ENCODE peak calls at places on chromosome 20, in eight cellular contexts. One of them, this sample, is unnamed.

GRCh38 chr20:31870703-31871601 is 518 bp downstream of the TTLL9 start:
- DNase-seq in stimulated activated CD4-positive, alpha-beta T cell treated with anti-CD3 and anti-CD28 coated beads, Interleukin-2, amount 100 ng/mL, for 48 hours: no peak
- DNase-seq in AG10803: no peak
- DNase-seq in HCEC 1CT: no peak
- DNase-seq in tibial nerve: no peak
- DNase-seq in GM13976: peak
- DNase-seq in T1000: no peak
- DNase-seq in GM23248: peak
- DNase-seq in this sample: no peak

GRCh38 chr20:38165089-38165965 is at the start of gene TGM2:
- DNase-seq in T1000: peak
- DNase-seq in AG10803: peak
- DNase-seq in GM13976: peak
- DNase-seq in tibial nerve: no peak
- DNase-seq in stimulated activated CD4-positive, alpha-beta T cell treated with anti-CD3 and anti-CD28 coated beads, Interleukin-2, amount 100 ng/mL, for 48 hours: peak
- DNase-seq in HCEC 1CT: peak
- DNase-seq in GM23248: peak
- DNase-seq in this sample: peak

GRCh38 chr20:51428451-51429143 is 113.9 kb downstream of the NFATC2 start:
- DNase-seq in tibial nerve: no peak
- DNase-seq in GM23248: peak
- DNase-seq in HCEC 1CT: no peak
- DNase-seq in AG10803: peak
- DNase-seq in GM13976: no peak
- DNase-seq in stimulated activated CD4-positive, alpha-beta T cell treated with anti-CD3 and anti-CD28 coated beads, Interleukin-2, amount 100 ng/mL, for 48 hours: no peak
- DNase-seq in T1000: no peak
- DNase-seq in this sample: peak

GRCh38 chr20:61874421-61875068 is 191.1 kb downstream of the TAF4 start:
- DNase-seq in T1000: no peak
- DNase-seq in GM13976: no peak
- DNase-seq in HCEC 1CT: no peak
- DNase-seq in tibial nerve: no peak
- DNase-seq in AG10803: peak
- DNase-seq in GM23248: peak
- DNase-seq in stimulated activated CD4-positive, alpha-beta T cell treated with anti-CD3 and anti-CD28 coated beads, Interleukin-2, amount 100 ng/mL, for 48 hours: no peak
- DNase-seq in this sample: no peak

GRCh38 chr20:40630723-40631631 is 58.1 kb downstream of the MAFB start:
- DNase-seq in HCEC 1CT: no peak
- DNase-seq in T1000: no peak
- DNase-seq in GM23248: no peak
- DNase-seq in stimulated activated CD4-positive, alpha-beta T cell treated with anti-CD3 and anti-CD28 coated beads, Interleukin-2, amount 100 ng/mL, for 48 hours: no peak
- DNase-seq in tibial nerve: no peak
- DNase-seq in GM13976: no peak
- DNase-seq in AG10803: no peak
- DNase-seq in this sample: no peak

GRCh38 chr20:56810141-56810540 is 181.0 kb downstream of the TFAP2C start:
- DNase-seq in AG10803: no peak
- DNase-seq in tibial nerve: no peak
- DNase-seq in GM23248: no peak
- DNase-seq in T1000: no peak
- DNase-seq in GM13976: no peak
- DNase-seq in stimulated activated CD4-positive, alpha-beta T cell treated with anti-CD3 and anti-CD28 coated beads, Interleukin-2, amount 100 ng/mL, for 48 hours: no peak
- DNase-seq in HCEC 1CT: no peak
- DNase-seq in this sample: no peak

GRCh38 chr20:43404880-43405279 is 52.8 kb upstream of the SRSF6 start:
- DNase-seq in GM23248: peak
- DNase-seq in stimulated activated CD4-positive, alpha-beta T cell treated with anti-CD3 and anti-CD28 coated beads, Interleukin-2, amount 100 ng/mL, for 48 hours: peak
- DNase-seq in HCEC 1CT: no peak
- DNase-seq in AG10803: no peak
- DNase-seq in T1000: no peak
- DNase-seq in GM13976: peak
- DNase-seq in tibial nerve: no peak
- DNase-seq in this sample: no peak

GRCh38 chr20:40339661-40340449 is 349.2 kb downstream of the MAFB start:
- DNase-seq in tibial nerve: no peak
- DNase-seq in GM23248: peak
- DNase-seq in AG10803: no peak
- DNase-seq in stimulated activated CD4-positive, alpha-beta T cell treated with anti-CD3 and anti-CD28 coated beads, Interleukin-2, amount 100 ng/mL, for 48 hours: no peak
- DNase-seq in GM13976: no peak
- DNase-seq in HCEC 1CT: no peak
- DNase-seq in T1000: no peak
- DNase-seq in this sample: peak

GRCh38 chr20:37243937-37244571 is 17.6 kb downstream of the GHRH start:
- DNase-seq in stimulated activated CD4-positive, alpha-beta T cell treated with anti-CD3 and anti-CD28 coated beads, Interleukin-2, amount 100 ng/mL, for 48 hours: no peak
- DNase-seq in tibial nerve: no peak
- DNase-seq in T1000: no peak
- DNase-seq in GM23248: no peak
- DNase-seq in GM13976: no peak
- DNase-seq in HCEC 1CT: no peak
- DNase-seq in AG10803: peak
- DNase-seq in this sample: no peak

GRCh38 chr20:46905364-46906125 is 10.9 kb downstream of the EYA2 start:
- DNase-seq in T1000: no peak
- DNase-seq in tibial nerve: no peak
- DNase-seq in stimulated activated CD4-positive, alpha-beta T cell treated with anti-CD3 and anti-CD28 coated beads, Interleukin-2, amount 100 ng/mL, for 48 hours: no peak
- DNase-seq in AG10803: peak
- DNase-seq in GM23248: peak
- DNase-seq in HCEC 1CT: no peak
- DNase-seq in GM13976: no peak
- DNase-seq in this sample: no peak

GRCh38 chr20:33909331-33909921 is 84.3 kb upstream of the RALY start:
- DNase-seq in GM13976: no peak
- DNase-seq in T1000: no peak
- DNase-seq in AG10803: peak
- DNase-seq in stimulated activated CD4-positive, alpha-beta T cell treated with anti-CD3 and anti-CD28 coated beads, Interleukin-2, amount 100 ng/mL, for 48 hours: no peak
- DNase-seq in GM23248: peak
- DNase-seq in tibial nerve: no peak
- DNase-seq in HCEC 1CT: peak
- DNase-seq in this sample: no peak

GRCh38 chr20:22452442-22453011 is 131.8 kb downstream of the FOXA2 start:
- DNase-seq in tibial nerve: no peak
- DNase-seq in T1000: no peak
- DNase-seq in GM13976: no peak
- DNase-seq in GM23248: no peak
- DNase-seq in HCEC 1CT: no peak
- DNase-seq in stimulated activated CD4-positive, alpha-beta T cell treated with anti-CD3 and anti-CD28 coated beads, Interleukin-2, amount 100 ng/mL, for 48 hours: no peak
- DNase-seq in AG10803: no peak
- DNase-seq in this sample: no peak

GRCh38 chr20:3165473-3166337 is 6.0 kb upstream of the FASTKD5 start:
- DNase-seq in AG10803: peak
- DNase-seq in tibial nerve: no peak
- DNase-seq in HCEC 1CT: no peak
- DNase-seq in GM23248: peak
- DNase-seq in GM13976: peak
- DNase-seq in T1000: no peak
- DNase-seq in stimulated activated CD4-positive, alpha-beta T cell treated with anti-CD3 and anti-CD28 coated beads, Interleukin-2, amount 100 ng/mL, for 48 hours: no peak
- DNase-seq in this sample: peak

GRCh38 chr20:50320910-50321796 is 130.5 kb downstream of the CEBPB start:
- DNase-seq in GM23248: peak
- DNase-seq in GM13976: no peak
- DNase-seq in AG10803: peak
- DNase-seq in stimulated activated CD4-positive, alpha-beta T cell treated with anti-CD3 and anti-CD28 coated beads, Interleukin-2, amount 100 ng/mL, for 48 hours: no peak
- DNase-seq in tibial nerve: peak
- DNase-seq in HCEC 1CT: peak
- DNase-seq in T1000: peak
- DNase-seq in this sample: peak

GRCh38 chr20:3765171-3765887 is 2.2 kb downstream of the ADISSP start:
- DNase-seq in stimulated activated CD4-positive, alpha-beta T cell treated with anti-CD3 and anti-CD28 coated beads, Interleukin-2, amount 100 ng/mL, for 48 hours: no peak
- DNase-seq in GM23248: no peak
- DNase-seq in tibial nerve: no peak
- DNase-seq in T1000: no peak
- DNase-seq in GM13976: no peak
- DNase-seq in AG10803: no peak
- DNase-seq in HCEC 1CT: no peak
- DNase-seq in this sample: no peak

GRCh38 chr20:62123450-62124118 is 1.3 kb downstream of the LSM14B start:
- DNase-seq in AG10803: peak
- DNase-seq in tibial nerve: no peak
- DNase-seq in GM13976: no peak
- DNase-seq in T1000: no peak
- DNase-seq in GM23248: peak
- DNase-seq in HCEC 1CT: no peak
- DNase-seq in stimulated activated CD4-positive, alpha-beta T cell treated with anti-CD3 and anti-CD28 coated beads, Interleukin-2, amount 100 ng/mL, for 48 hours: no peak
- DNase-seq in this sample: no peak

GRCh38 chr20:61387204-61387958 is 135.3 kb downstream of the CDH4 start:
- DNase-seq in stimulated activated CD4-positive, alpha-beta T cell treated with anti-CD3 and anti-CD28 coated beads, Interleukin-2, amount 100 ng/mL, for 48 hours: no peak
- DNase-seq in HCEC 1CT: peak
- DNase-seq in T1000: no peak
- DNase-seq in tibial nerve: no peak
- DNase-seq in GM13976: no peak
- DNase-seq in AG10803: peak
- DNase-seq in GM23248: peak
- DNase-seq in this sample: no peak

GRCh38 chr20:63568986-63569949 is 4.8 kb downstream of the HELZ2 start:
- DNase-seq in GM23248: no peak
- DNase-seq in HCEC 1CT: no peak
- DNase-seq in T1000: no peak
- DNase-seq in GM13976: no peak
- DNase-seq in AG10803: no peak
- DNase-seq in stimulated activated CD4-positive, alpha-beta T cell treated with anti-CD3 and anti-CD28 coated beads, Interleukin-2, amount 100 ng/mL, for 48 hours: no peak
- DNase-seq in tibial nerve: no peak
- DNase-seq in this sample: no peak

GRCh38 chr20:17430515-17430914 is 100.7 kb downstream of the BFSP1 start:
- DNase-seq in AG10803: no peak
- DNase-seq in HCEC 1CT: no peak
- DNase-seq in stimulated activated CD4-positive, alpha-beta T cell treated with anti-CD3 and anti-CD28 coated beads, Interleukin-2, amount 100 ng/mL, for 48 hours: no peak
- DNase-seq in T1000: no peak
- DNase-seq in GM13976: no peak
- DNase-seq in GM23248: no peak
- DNase-seq in tibial nerve: no peak
- DNase-seq in this sample: no peak

GRCh38 chr20:44643154-44643519 is 8.4 kb downstream of the ADA start:
- DNase-seq in HCEC 1CT: no peak
- DNase-seq in AG10803: no peak
- DNase-seq in GM13976: no peak
- DNase-seq in GM23248: no peak
- DNase-seq in T1000: no peak
- DNase-seq in tibial nerve: no peak
- DNase-seq in stimulated activated CD4-positive, alpha-beta T cell treated with anti-CD3 and anti-CD28 coated beads, Interleukin-2, amount 100 ng/mL, for 48 hours: no peak
- DNase-seq in this sample: no peak

GRCh38 chr20:41316602-41317535 is 662 bp downstream of the ZHX3 start:
- DNase-seq in GM13976: peak
- DNase-seq in tibial nerve: peak
- DNase-seq in HCEC 1CT: peak
- DNase-seq in GM23248: peak
- DNase-seq in stimulated activated CD4-positive, alpha-beta T cell treated with anti-CD3 and anti-CD28 coated beads, Interleukin-2, amount 100 ng/mL, for 48 hours: peak
- DNase-seq in AG10803: peak
- DNase-seq in T1000: peak
- DNase-seq in this sample: peak

GRCh38 chr20:13525225-13525940 is 113.3 kb downstream of the TASP1 start:
- DNase-seq in GM13976: no peak
- DNase-seq in stimulated activated CD4-positive, alpha-beta T cell treated with anti-CD3 and anti-CD28 coated beads, Interleukin-2, amount 100 ng/mL, for 48 hours: no peak
- DNase-seq in T1000: peak
- DNase-seq in tibial nerve: no peak
- DNase-seq in AG10803: peak
- DNase-seq in GM23248: peak
- DNase-seq in HCEC 1CT: peak
- DNase-seq in this sample: no peak

GRCh38 chr20:32752458-32753250 is 9.4 kb upstream of the COMMD7 start:
- DNase-seq in tibial nerve: no peak
- DNase-seq in HCEC 1CT: peak
- DNase-seq in AG10803: peak
- DNase-seq in GM13976: no peak
- DNase-seq in GM23248: peak
- DNase-seq in T1000: no peak
- DNase-seq in stimulated activated CD4-positive, alpha-beta T cell treated with anti-CD3 and anti-CD28 coated beads, Interleukin-2, amount 100 ng/mL, for 48 hours: no peak
- DNase-seq in this sample: no peak

GRCh38 chr20:10555865-10556308 is 117.9 kb downstream of the JAG1 start:
- DNase-seq in HCEC 1CT: peak
- DNase-seq in GM23248: peak
- DNase-seq in GM13976: no peak
- DNase-seq in tibial nerve: no peak
- DNase-seq in T1000: no peak
- DNase-seq in AG10803: peak
- DNase-seq in stimulated activated CD4-positive, alpha-beta T cell treated with anti-CD3 and anti-CD28 coated beads, Interleukin-2, amount 100 ng/mL, for 48 hours: no peak
- DNase-seq in this sample: no peak

GRCh38 chr20:1802385-1803215 is 92.6 kb upstream of the SIRPA start:
- DNase-seq in T1000: peak
- DNase-seq in HCEC 1CT: peak
- DNase-seq in stimulated activated CD4-positive, alpha-beta T cell treated with anti-CD3 and anti-CD28 coated beads, Interleukin-2, amount 100 ng/mL, for 48 hours: peak
- DNase-seq in tibial nerve: no peak
- DNase-seq in GM13976: peak
- DNase-seq in GM23248: peak
- DNase-seq in AG10803: peak
- DNase-seq in this sample: peak

GRCh38 chr20:57838670-57839142 is 128.9 kb upstream of the PMEPA1 start:
- DNase-seq in GM13976: no peak
- DNase-seq in GM23248: no peak
- DNase-seq in AG10803: peak
- DNase-seq in stimulated activated CD4-positive, alpha-beta T cell treated with anti-CD3 and anti-CD28 coated beads, Interleukin-2, amount 100 ng/mL, for 48 hours: no peak
- DNase-seq in tibial nerve: no peak
- DNase-seq in T1000: no peak
- DNase-seq in HCEC 1CT: no peak
- DNase-seq in this sample: no peak

This sample was measured in aorta.